ENCODE peak calls at places on chromosomes 5 and 9, in nine cellular contexts. Y is SHP77, B is renal cortical epithelial cell, W is ACHN, C is RWPE2, P is mucosa of descending colon, R is esophagus squamous epithelium, K is A549, I is NCI-H748 treated with DMSO at 0.1 percent for 48 hours. A is an unnamed sample.

GRCh38 chr5:135426102-135427082 is 20.8 kb downstream of the DCANP1 start:
- DNase-seq in P (no peak), Y (peak; percentile 45), I (peak; percentile 60), R (no peak), C (no peak), K (peak; percentile 63), W (peak; percentile 49), B (peak; percentile 59), A (no peak)

GRCh38 chr5:154786414-154786813 is 31.2 kb downstream of the LARP1 start:
- DNase-seq in K (no peak), Y (no peak), B (no peak), I (no peak), P (no peak), W (no peak), C (no peak), R (no peak), A (no peak)

GRCh38 chr5:124001216-124001615 is 489.2 kb downstream of the CSNK1G3 start:
- DNase-seq in P (no peak), W (no peak), C (no peak), R (no peak), B (peak; percentile 25), Y (no peak), I (no peak), K (no peak), A (no peak)

GRCh38 chr5:32627219-32627880 is 42.0 kb downstream of the SUB1 start:
- DNase-seq in C (no peak), P (no peak), B (no peak), Y (no peak), W (no peak), K (no peak), R (no peak), I (no peak), A (no peak)

GRCh38 chr5:111585946-111586345 is 73.6 kb upstream of the STARD4 start:
- DNase-seq in C (no peak), B (no peak), I (no peak), R (no peak), W (no peak), P (no peak), K (no peak), Y (no peak), A (no peak)

GRCh38 chr5:43839218-43839617 is 236.2 kb downstream of the NNT start:
- DNase-seq in K (no peak), Y (no peak), B (no peak), C (no peak), W (no peak), P (no peak), I (no peak), R (no peak), A (no peak)

GRCh38 chr9:3597792-3598191 is 72.0 kb upstream of the RFX3 start:
- DNase-seq in R (no peak), B (no peak), K (no peak), Y (no peak), P (no peak), C (no peak), I (no peak), W (no peak), A (no peak)

GRCh38 chr9:3920586-3921582 is 379.0 kb downstream of the GLIS3 start:
- DNase-seq in K (peak; percentile 33), C (no peak), I (no peak), B (no peak), Y (no peak), W (no peak), P (no peak), R (no peak), A (no peak)

GRCh38 chr9:109912726-109913460 is 132.9 kb downstream of the PALM2AKAP2 start:
- DNase-seq in P (no peak), B (no peak), K (no peak), C (no peak), I (no peak), Y (no peak), W (no peak), R (no peak), A (no peak)

GRCh38 chr5:173211284-173211683 is 23.7 kb downstream of the NKX2-5 start:
- DNase-seq in I (no peak), R (no peak), P (no peak), K (no peak), W (no peak), B (no peak), C (no peak), Y (no peak), A (no peak)

GRCh38 chr5:122078116-122078865 is at the start of gene LOX:
- DNase-seq in W (peak; percentile 84), Y (peak; percentile 55), I (peak; percentile 35), C (peak; percentile 84), R (no peak), P (peak; percentile 47), B (peak; percentile 63), K (peak; percentile 13), A (peak; percentile 45)

GRCh38 chr5:39618391-39618790 is 193.6 kb upstream of the DAB2 start:
- DNase-seq in C (no peak), I (no peak), Y (no peak), R (no peak), P (no peak), K (no peak), W (no peak), B (no peak), A (no peak)

GRCh38 chr9:115531410-115532130 is 413.6 kb upstream of the TNC start:
- DNase-seq in R (no peak), P (no peak), C (no peak), Y (no peak), W (no peak), K (no peak), B (peak; percentile 54), I (no peak), A (no peak)

GRCh38 chr5:90398726-90399125 is 10.8 kb downstream of the CETN3 start:
- DNase-seq in R (no peak), W (no peak), C (no peak), P (no peak), I (no peak), Y (no peak), B (no peak), K (no peak), A (no peak)

GRCh38 chr5:134005415-134006118 is 792 bp upstream of the VDAC1 start:
- DNase-seq in W (no peak), R (no peak), C (no peak), P (peak; percentile 77), I (no peak), Y (no peak), B (no peak), K (peak; percentile 48), A (peak; percentile 57)

GRCh38 chr9:118596374-118597015 is 772.7 kb downstream of the BRINP1 start:
- DNase-seq in R (no peak), P (no peak), I (no peak), Y (no peak), K (no peak), C (no peak), W (no peak), B (peak; percentile 32), A (no peak)

GRCh38 chr9:75087279-75087823 is 604 bp downstream of the NMRK1 start:
- DNase-seq in B (peak; percentile 65), R (no peak), K (peak; percentile 37), P (no peak), I (no peak), C (no peak), Y (peak; percentile 26), W (peak; percentile 45), A (no peak)

GRCh38 chr5:172186114-172186695 is 1.8 kb downstream of the STK10 start:
- DNase-seq in W (no peak), I (no peak), K (no peak), P (no peak), C (peak; percentile 14), R (no peak), B (no peak), Y (no peak), A (no peak)

GRCh38 chr9:20684035-20684864 is at the start of gene FOCAD:
- DNase-seq in W (no peak), K (peak; percentile 94), I (peak; percentile 88), P (peak; percentile 97), B (peak; percentile 82), Y (peak; percentile 85), R (peak; percentile 69), C (peak; percentile 93), A (peak; percentile 97)

GRCh38 chr9:133842721-133843227 is 104.6 kb upstream of the SARDH start:
- DNase-seq in K (no peak), B (no peak), C (no peak), W (no peak), P (peak; percentile 74), I (peak; percentile 86), Y (no peak), R (no peak), A (no peak)

GRCh38 chr5:143676794-143677193 is 135.2 kb upstream of the HMHB1 start:
- DNase-seq in P (no peak), W (no peak), R (no peak), Y (peak; percentile 50), C (no peak), B (no peak), K (no peak), I (no peak), A (no peak)

GRCh38 chr9:95940265-95940664 is 64.8 kb downstream of the ERCC6L2 start:
- DNase-seq in Y (no peak), C (no peak), P (no peak), R (no peak), W (no peak), I (no peak), K (no peak), B (no peak), A (no peak)

A was measured in heart left ventricle.